ENCODE peak calls at places on chromosomes 3 and 15, in eight cellular contexts. I is SK-N-SH, K is K562, L is GM12878, A is endothelial cell of umbilical vein, D is HepG2, X is HCT116, U is H1. S is an unnamed sample.

GRCh38 chr15:51869074-51869425 is 39.6 kb downstream of the TMOD3 start:
- DNase-seq in I (peak; percentile 32), K (no peak), L (no peak), A (peak; percentile 65), D (peak; percentile 36), X (peak; percentile 85), U (no peak), S (no peak)

GRCh38 chr15:66631616-66632263 is 65.9 kb upstream of the LCTL start:
- DNase-seq in I (peak; percentile 92), K (no peak), L (no peak), A (no peak), D (no peak), X (no peak), U (no peak), S (no peak)

GRCh38 chr15:53116169-53116568 is 326.0 kb upstream of the ONECUT1 start:
- DNase-seq in I (no peak), K (no peak), L (no peak), A (no peak), D (no peak), X (no peak), U (no peak), S (no peak)

GRCh38 chr3:130901463-130902204 is 7.8 kb downstream of the ATP2C1 start:
- DNase-seq in I (no peak), K (no peak), L (no peak), A (no peak), D (no peak), X (no peak), U (no peak), S (no peak)

GRCh38 chr15:89642106-89642505 is 13.2 kb downstream of the KIF7 start:
- DNase-seq in I (no peak), K (no peak), L (no peak), A (no peak), D (no peak), X (no peak), U (no peak), S (no peak)

GRCh38 chr3:110248666-110249065 is 823.0 kb upstream of the NECTIN3 start:
- DNase-seq in I (no peak), K (no peak), L (no peak), A (no peak), D (no peak), X (no peak), U (no peak), S (no peak)

GRCh38 chr3:49992351-49992750 is 52.4 kb downstream of the RBM6 start:
- DNase-seq in I (no peak), K (no peak), L (no peak), A (no peak), D (no peak), X (no peak), U (no peak), S (no peak)

GRCh38 chr3:134423153-134423552 is 48.9 kb upstream of the AMOTL2 start:
- DNase-seq in I (peak; percentile 25), K (no peak), L (no peak), A (no peak), D (no peak), X (no peak), U (no peak), S (no peak)

GRCh38 chr3:63656791-63657190 is 4.3 kb downstream of the SNTN start:
- DNase-seq in I (no peak), K (no peak), L (no peak), A (no peak), D (no peak), X (no peak), U (no peak), S (no peak)

GRCh38 chr3:50436063-50436674 is 67.3 kb downstream of the CACNA2D2 start:
- DNase-seq in I (peak; percentile 85), K (peak; percentile 83), L (no peak), A (peak; percentile 42), D (peak; percentile 50), X (peak; percentile 19), U (peak; percentile 95), S (no peak)

GRCh38 chr3:128726691-128727031 is 678 bp downstream of the RAB7A start:
- DNase-seq in I (no peak), K (no peak), L (no peak), A (peak; percentile 77), D (peak; percentile 58), X (no peak), U (no peak), S (no peak)

GRCh38 chr3:158200973-158201372 is 91.1 kb downstream of the RSRC1 start:
- DNase-seq in I (no peak), K (no peak), L (no peak), A (no peak), D (no peak), X (no peak), U (no peak), S (no peak)

GRCh38 chr15:49270541-49271421 is 100.7 kb downstream of the GALK2 start:
- DNase-seq in I (no peak), K (no peak), L (no peak), A (no peak), D (no peak), X (no peak), U (no peak), S (no peak)

GRCh38 chr3:176631175-176631574 is 566.1 kb downstream of the TBL1XR1 start:
- DNase-seq in I (no peak), K (no peak), L (no peak), A (no peak), D (no peak), X (no peak), U (no peak), S (no peak)

GRCh38 chr15:101146118-101146702 is 105.6 kb downstream of the CHSY1 start:
- DNase-seq in I (no peak), K (no peak), L (no peak), A (no peak), D (no peak), X (no peak), U (no peak), S (no peak)

GRCh38 chr3:134395103-134395502 is 20.9 kb upstream of the AMOTL2 start:
- DNase-seq in I (no peak), K (no peak), L (no peak), A (no peak), D (no peak), X (no peak), U (no peak), S (no peak)

DNA sequence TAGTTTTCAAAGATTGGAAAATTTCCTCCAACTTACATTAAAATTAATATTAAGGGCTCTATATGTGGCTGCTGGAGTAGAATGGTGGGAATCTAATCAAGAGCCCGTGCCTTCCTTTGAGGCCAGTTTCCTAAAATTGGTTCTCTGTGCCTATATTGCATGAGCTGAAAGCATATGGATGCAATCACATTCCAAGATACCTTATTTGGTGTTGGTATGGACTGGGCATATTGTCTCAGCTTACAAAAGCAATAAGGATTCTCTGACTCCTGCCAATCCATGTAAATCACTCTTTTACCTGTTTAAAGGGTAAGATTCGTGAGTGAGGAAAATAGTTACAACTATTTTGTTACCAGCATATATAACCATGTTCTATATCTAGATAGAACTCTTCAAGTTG is 111.6 kb downstream of the GREM1 start:
- DNase-seq in I (no peak), K (no peak), L (no peak), A (no peak), D (no peak), X (no peak), U (no peak), S (no peak)
- H3K9ac ChIP-seq in I (peak overlapping the region; percentile 56), K (no peak overlapping the region), L (no peak overlapping the region), A (no peak overlapping the region), D (no peak overlapping the region), X (no peak overlapping the region), U (no peak overlapping the region), S (no peak overlapping the region)

GRCh38 chr3:170424879-170425278 is 6.2 kb downstream of the CLDN11 start:
- DNase-seq in I (no peak), K (no peak), L (no peak), A (peak; percentile 30), D (no peak), X (no peak), U (no peak), S (no peak)
- TF ChIP-seq POLR2AphosphoS5 in I (no peak), K (no peak), L (no peak), A (peak; percentile 40), D (no peak), X (no peak), U (no peak), S (no peak)

DNA sequence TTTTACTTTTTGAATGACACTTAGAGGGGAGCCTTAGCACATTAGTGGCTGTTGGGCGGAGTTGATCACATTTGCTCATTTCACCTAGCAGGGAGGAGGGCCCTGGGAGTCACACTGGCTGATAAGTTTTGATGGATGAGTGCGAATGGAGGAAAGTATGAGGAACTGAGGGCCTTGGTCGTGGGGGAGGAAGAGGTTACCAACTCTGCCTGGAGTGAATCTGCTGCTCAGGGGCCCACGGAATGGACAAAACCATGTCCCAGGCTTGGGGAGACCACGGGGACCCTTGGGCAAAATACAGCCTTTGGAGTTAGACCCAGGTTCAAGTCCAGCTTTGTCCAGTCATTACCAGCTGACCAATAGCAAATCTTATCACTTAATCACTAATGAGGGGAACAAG is 5.1 kb upstream of the FLNB start:
- DNase-seq in I (no peak), K (peak; percentile 68), L (no peak), A (no peak), D (no peak), X (no peak), U (no peak), S (no peak)
- H3K27ac ChIP-seq in I (no peak overlapping the region), K (peak overlapping the region; percentile 54), L (no peak overlapping the region), A (no peak overlapping the region), D (no peak overlapping the region), X (no peak overlapping the region), U (no peak overlapping the region), S (no peak overlapping the region)

DNA sequence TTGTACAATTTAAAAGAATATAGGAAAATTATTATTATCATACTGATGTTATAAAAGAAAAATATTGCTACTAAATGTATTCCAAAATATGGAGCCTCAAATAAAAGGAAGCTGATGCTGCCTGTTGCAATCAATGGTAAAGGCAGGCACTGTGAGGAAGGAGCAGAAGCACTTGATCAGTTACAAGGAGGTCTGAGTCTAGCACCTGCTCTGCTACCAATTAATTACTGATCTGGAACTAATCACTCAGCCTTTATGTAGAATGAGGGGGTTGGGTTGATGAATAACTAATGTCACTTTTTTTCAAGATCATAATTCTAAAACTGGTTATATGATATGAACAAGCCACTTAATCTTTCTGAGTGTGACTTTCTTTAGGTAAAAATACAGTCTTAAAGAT is 5.5 kb downstream of the ADGRG7 start:
- DNase-seq in I (no peak), K (no peak), L (no peak), A (no peak), D (no peak), X (no peak), U (no peak), S (no peak)
- H3K9ac ChIP-seq in I (no peak overlapping the region), K (no peak overlapping the region), L (no peak overlapping the region), A (no peak overlapping the region), D (no peak overlapping the region), X (no peak overlapping the region), U (no peak overlapping the region), S (no peak overlapping the region)

GRCh38 chr15:63065262-63066234 is 23.0 kb downstream of the TPM1 start:
- DNase-seq in I (no peak), K (no peak), L (no peak), A (no peak), D (no peak), X (no peak), U (no peak), S (no peak)
- TF ChIP-seq POLR2AphosphoS5 in I (peak; percentile 38), K (no peak), L (no peak), A (peak; percentile 33), D (no peak), X (no peak), U (peak; percentile 39), S (no peak)

S was measured in SK-N-MC.